ENCODE peak calls at places on chromosomes 4 and X, in five cellular contexts. One of them, this sample, is unnamed.

GRCh38 chr4:55378617-55379467 is 16.9 kb upstream of the TMEM165 start:
- DNase-seq in GM12878: no peak
- DNase-seq in HepG2: no peak
- DNase-seq in SK-N-SH: no peak
- DNase-seq in IMR-90: no peak
- DNase-seq in this sample: no peak

GRCh38 chrX:23805379-23805778 is 22.4 kb downstream of the SAT1 start:
- DNase-seq in HepG2: no peak
- DNase-seq in SK-N-SH: no peak
- DNase-seq in GM12878: no peak
- DNase-seq in IMR-90: no peak
- DNase-seq in this sample: no peak

GRCh38 chr4:18285357-18285756 is 263.8 kb upstream of the LCORL start:
- DNase-seq in HepG2: no peak
- DNase-seq in IMR-90: no peak
- DNase-seq in GM12878: no peak
- DNase-seq in SK-N-SH: no peak
- DNase-seq in this sample: no peak

GRCh38 chrX:40705658-40706312 is 29.6 kb downstream of the MED14 start:
- DNase-seq in SK-N-SH: no peak
- DNase-seq in GM12878: no peak
- DNase-seq in IMR-90: no peak
- DNase-seq in HepG2: no peak
- DNase-seq in this sample: no peak

GRCh38 chr4:33054656-33055055 is 2334.5 kb downstream of the PCDH7 start:
- DNase-seq in GM12878: no peak
- DNase-seq in IMR-90: no peak
- DNase-seq in HepG2: no peak
- DNase-seq in SK-N-SH: no peak
- DNase-seq in this sample: no peak

GRCh38 chrX:1531106-1531890 is 5.7 kb downstream of the P2RY8 start:
- DNase-seq in GM12878: no peak
- DNase-seq in IMR-90: no peak
- DNase-seq in HepG2: no peak
- DNase-seq in SK-N-SH: no peak
- DNase-seq in this sample: no peak

GRCh38 chr4:160373911-160374310 is 1271.0 kb downstream of the RAPGEF2 start:
- DNase-seq in GM12878: no peak
- DNase-seq in HepG2: no peak
- DNase-seq in IMR-90: no peak
- DNase-seq in SK-N-SH: no peak
- DNase-seq in this sample: no peak

GRCh38 chr4:142155347-142155746 is 519.0 kb downstream of the IL15 start:
- DNase-seq in GM12878: no peak
- DNase-seq in SK-N-SH: no peak
- DNase-seq in HepG2: no peak
- DNase-seq in IMR-90: no peak
- DNase-seq in this sample: no peak

GRCh38 chrX:123884809-123885408 is 25.1 kb downstream of the XIAP start:
- DNase-seq in HepG2: peak
- DNase-seq in SK-N-SH: peak
- DNase-seq in IMR-90: peak
- DNase-seq in GM12878: no peak
- DNase-seq in this sample: peak

GRCh38 chr4:153249199-153250154 is 45.2 kb downstream of the TRIM2 start:
- DNase-seq in IMR-90: peak
- DNase-seq in HepG2: peak
- DNase-seq in SK-N-SH: peak
- DNase-seq in GM12878: peak
- DNase-seq in this sample: peak

GRCh38 chrX:40772290-40772689 is 36.9 kb upstream of the MED14 start:
- DNase-seq in GM12878: no peak
- DNase-seq in HepG2: no peak
- DNase-seq in IMR-90: peak
- DNase-seq in SK-N-SH: no peak
- DNase-seq in this sample: no peak

GRCh38 chrX:153703036-153703370 is 15.3 kb downstream of the SLC6A8 start:
- DNase-seq in GM12878: no peak
- DNase-seq in SK-N-SH: no peak
- DNase-seq in IMR-90: peak
- DNase-seq in HepG2: no peak
- DNase-seq in this sample: no peak

GRCh38 chr4:145909773-145910172 is 28.9 kb downstream of the ZNF827 start:
- DNase-seq in IMR-90: no peak
- DNase-seq in SK-N-SH: no peak
- DNase-seq in GM12878: no peak
- DNase-seq in HepG2: no peak
- DNase-seq in this sample: no peak

GRCh38 chr4:16140520-16141249 is 56.9 kb upstream of the PROM1 start:
- DNase-seq in HepG2: peak
- DNase-seq in SK-N-SH: no peak
- DNase-seq in GM12878: no peak
- DNase-seq in IMR-90: peak
- DNase-seq in this sample: no peak

GRCh38 chr4:13559414-13559813 is 15.1 kb upstream of the NKX3-2 start:
- DNase-seq in GM12878: no peak
- DNase-seq in IMR-90: peak
- DNase-seq in SK-N-SH: no peak
- DNase-seq in HepG2: no peak
- DNase-seq in this sample: no peak

GRCh38 chr4:6668391-6668790 is 25.3 kb upstream of the S100P start:
- DNase-seq in SK-N-SH: no peak
- DNase-seq in GM12878: no peak
- DNase-seq in HepG2: no peak
- DNase-seq in IMR-90: peak
- DNase-seq in this sample: no peak

GRCh38 chr4:79081973-79082372 is 142.7 kb upstream of the PAQR3 start:
- DNase-seq in HepG2: no peak
- DNase-seq in SK-N-SH: no peak
- DNase-seq in GM12878: no peak
- DNase-seq in IMR-90: no peak
- DNase-seq in this sample: no peak

GRCh38 chr4:146654648-146654975 is 15.9 kb downstream of the POU4F2 start:
- DNase-seq in IMR-90: no peak
- DNase-seq in SK-N-SH: no peak
- DNase-seq in GM12878: no peak
- DNase-seq in HepG2: no peak
- DNase-seq in this sample: no peak

GRCh38 chr4:141580523-141580922 is 55.9 kb upstream of the IL15 start:
- DNase-seq in GM12878: no peak
- DNase-seq in SK-N-SH: no peak
- DNase-seq in HepG2: no peak
- DNase-seq in IMR-90: peak
- DNase-seq in this sample: no peak

GRCh38 chrX:44651347-44651746 is 108.7 kb upstream of the FUNDC1 start:
- DNase-seq in GM12878: no peak
- DNase-seq in IMR-90: no peak
- DNase-seq in SK-N-SH: peak
- DNase-seq in HepG2: no peak
- DNase-seq in this sample: peak

GRCh38 chr4:163484906-163485305 is 9.6 kb upstream of the TMA16 start:
- DNase-seq in SK-N-SH: peak
- DNase-seq in IMR-90: peak
- DNase-seq in HepG2: peak
- DNase-seq in GM12878: no peak
- DNase-seq in this sample: peak

GRCh38 chrX:78074088-78074487 is 30.0 kb upstream of the PGK1 start:
- DNase-seq in SK-N-SH: no peak
- DNase-seq in IMR-90: no peak
- DNase-seq in GM12878: no peak
- DNase-seq in HepG2: no peak
- DNase-seq in this sample: no peak

GRCh38 chr4:170139764-170140163 is 50.0 kb upstream of the AADAT start:
- DNase-seq in IMR-90: peak
- DNase-seq in SK-N-SH: no peak
- DNase-seq in GM12878: no peak
- DNase-seq in HepG2: no peak
- DNase-seq in this sample: no peak

GRCh38 chrX:68719904-68720614 is 72.6 kb downstream of the STARD8 start:
- DNase-seq in IMR-90: no peak
- DNase-seq in SK-N-SH: no peak
- DNase-seq in GM12878: no peak
- DNase-seq in HepG2: peak
- DNase-seq in this sample: peak

GRCh38 chrX:148380614-148381561 is 119.5 kb upstream of the AFF2 start:
- DNase-seq in HepG2: no peak
- DNase-seq in IMR-90: no peak
- DNase-seq in GM12878: peak
- DNase-seq in SK-N-SH: no peak
- DNase-seq in this sample: no peak

GRCh38 chr4:26024079-26024478 is 110.1 kb downstream of the SMIM20 start:
- DNase-seq in IMR-90: no peak
- DNase-seq in GM12878: no peak
- DNase-seq in HepG2: no peak
- DNase-seq in SK-N-SH: no peak
- DNase-seq in this sample: no peak

GRCh38 chrX:130680164-130681035 is 222.6 kb downstream of the ENOX2 start:
- DNase-seq in SK-N-SH: no peak
- DNase-seq in HepG2: peak
- DNase-seq in GM12878: no peak
- DNase-seq in IMR-90: peak
- DNase-seq in this sample: peak
- TF ChIP-seq MXI1 in SK-N-SH: no peak
- TF ChIP-seq MXI1 in HepG2: no peak
- TF ChIP-seq MXI1 in GM12878: no peak
- TF ChIP-seq MXI1 in IMR-90: no peak
- TF ChIP-seq MXI1 in this sample: no peak

DNA sequence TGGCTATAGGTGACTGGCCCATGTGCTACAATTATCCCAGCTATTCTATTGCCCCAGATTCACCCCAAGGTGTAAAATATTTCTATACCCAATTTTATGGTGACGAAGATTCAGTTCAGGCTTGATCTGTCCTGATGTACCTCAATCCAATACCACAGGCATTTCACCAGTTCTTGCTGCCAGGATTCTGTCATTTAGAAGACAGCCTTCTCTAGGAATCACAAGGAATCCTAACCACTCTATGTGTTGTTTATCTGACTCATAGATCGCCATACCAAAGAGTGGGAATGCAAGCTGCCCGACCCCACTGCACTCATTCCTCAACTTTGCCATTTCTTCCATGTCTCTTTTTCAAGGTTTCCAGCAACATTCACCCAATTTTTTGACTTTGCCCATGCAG is 355.0 kb upstream of the EMCN start:
- DNase-seq in GM12878: no peak
- DNase-seq in HepG2: no peak
- DNase-seq in SK-N-SH: no peak
- DNase-seq in IMR-90: no peak
- DNase-seq in this sample: no peak
- TF ChIP-seq MXI1 in GM12878: no peak
- TF ChIP-seq MXI1 in HepG2: no peak
- TF ChIP-seq MXI1 in SK-N-SH: no peak
- TF ChIP-seq MXI1 in IMR-90: no peak
- TF ChIP-seq MXI1 in this sample: no peak

GRCh38 chr4:8756816-8757215 is 114.8 kb downstream of the HMX1 start:
- DNase-seq in GM12878: no peak
- DNase-seq in SK-N-SH: no peak
- DNase-seq in HepG2: no peak
- DNase-seq in IMR-90: no peak
- DNase-seq in this sample: no peak
- TF ChIP-seq MXI1 in GM12878: no peak
- TF ChIP-seq MXI1 in SK-N-SH: no peak
- TF ChIP-seq MXI1 in HepG2: no peak
- TF ChIP-seq MXI1 in IMR-90: no peak
- TF ChIP-seq MXI1 in this sample: no peak

GRCh38 chrX:30735839-30736238 is 82.6 kb downstream of the GK start:
- DNase-seq in IMR-90: peak
- DNase-seq in GM12878: peak
- DNase-seq in SK-N-SH: peak
- DNase-seq in HepG2: peak
- DNase-seq in this sample: peak

GRCh38 chrX:30733852-30734660 is 80.8 kb downstream of the GK start:
- DNase-seq in IMR-90: no peak
- DNase-seq in GM12878: no peak
- DNase-seq in SK-N-SH: no peak
- DNase-seq in HepG2: no peak
- DNase-seq in this sample: no peak

GRCh38 chrX:30734782-30735181 is 81.6 kb downstream of the GK start:
- DNase-seq in IMR-90: no peak
- DNase-seq in SK-N-SH: no peak
- DNase-seq in GM12878: no peak
- DNase-seq in HepG2: no peak
- DNase-seq in this sample: no peak
- TF ChIP-seq MXI1 in IMR-90: no peak
- TF ChIP-seq MXI1 in SK-N-SH: no peak
- TF ChIP-seq MXI1 in GM12878: no peak
- TF ChIP-seq MXI1 in HepG2: no peak
- TF ChIP-seq MXI1 in this sample: no peak

DNA sequence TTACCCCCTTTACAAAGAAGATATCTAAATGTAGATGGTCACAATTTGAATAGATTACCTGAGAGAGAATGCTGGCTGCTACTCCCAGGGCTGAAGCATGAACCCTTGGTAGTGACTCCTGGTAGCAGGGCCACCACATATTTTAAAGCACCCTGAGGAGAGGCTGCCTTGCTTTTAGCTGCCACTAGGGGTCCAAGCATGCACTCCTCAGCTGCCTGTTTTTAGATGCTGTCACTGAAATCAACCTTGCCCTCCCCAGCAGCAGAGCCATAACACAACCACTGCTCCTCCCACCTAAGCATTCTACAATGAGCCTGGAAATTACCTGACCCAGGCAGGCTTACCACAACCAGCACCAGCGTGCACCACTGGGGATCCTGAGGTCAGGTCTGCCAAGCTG is 850.9 kb downstream of the FAM133A start:
- DNase-seq in GM12878: no peak
- DNase-seq in HepG2: no peak
- DNase-seq in IMR-90: no peak
- DNase-seq in SK-N-SH: peak
- DNase-seq in this sample: peak
- TF ChIP-seq MXI1 in GM12878: no peak
- TF ChIP-seq MXI1 in HepG2: no peak
- TF ChIP-seq MXI1 in IMR-90: no peak
- TF ChIP-seq MXI1 in SK-N-SH: no peak
- TF ChIP-seq MXI1 in this sample: no peak

DNA sequence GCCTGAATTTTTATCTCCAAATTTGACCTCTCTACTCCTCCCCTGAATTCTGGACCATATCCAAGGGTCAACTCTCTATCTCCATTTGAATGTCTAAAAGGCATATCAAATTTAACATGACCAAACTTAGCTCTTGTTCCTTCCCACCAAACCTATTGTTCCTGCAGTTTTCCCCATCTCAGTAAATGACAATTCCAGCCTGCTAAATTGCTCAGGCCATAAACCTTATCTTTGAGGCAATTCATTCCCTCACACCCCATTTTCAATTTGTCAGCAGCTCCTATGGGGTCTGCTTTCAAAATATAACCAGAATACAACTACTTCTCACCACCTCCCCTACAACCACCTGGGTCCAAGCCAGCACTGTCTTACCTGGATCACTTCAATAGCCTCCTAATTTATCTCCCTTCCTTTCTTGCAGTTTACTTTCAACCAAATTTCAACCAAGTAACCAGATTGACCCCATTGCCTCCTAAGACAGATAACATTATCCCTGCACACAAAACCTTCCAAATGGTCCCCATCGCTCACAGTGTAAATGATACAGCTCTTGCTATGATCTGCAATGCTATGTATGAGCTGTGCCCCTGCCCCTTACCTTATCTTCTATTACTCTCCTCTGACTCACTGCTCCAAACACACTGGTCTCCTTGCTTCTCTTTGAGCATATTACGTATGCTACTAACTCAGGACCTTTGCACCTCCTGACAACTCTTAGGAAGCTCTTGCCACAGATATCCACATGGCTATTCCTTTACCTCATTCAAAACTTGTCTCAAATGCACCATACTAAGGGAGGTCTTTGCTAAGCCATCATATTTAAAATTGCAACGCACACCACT is 66.0 kb downstream of the CAMK2D start:
- DNase-seq in GM12878: no peak
- DNase-seq in SK-N-SH: no peak
- DNase-seq in IMR-90: peak
- DNase-seq in HepG2: peak
- DNase-seq in this sample: no peak
- TF ChIP-seq MXI1 in GM12878: no peak
- TF ChIP-seq MXI1 in SK-N-SH: no peak
- TF ChIP-seq MXI1 in IMR-90: no peak
- TF ChIP-seq MXI1 in HepG2: no peak
- TF ChIP-seq MXI1 in this sample: no peak